ENCODE peak calls at places on chromosome 13, in six cellular contexts. W is A549, B is ascending aorta, K is GM20000, Y is neural crest cell, R is IMR-90. G is an unnamed sample.

GRCh38 chr13:109998808-109999528 is 212.6 kb upstream of the IRS2 start:
- DNase-seq in W (peak; percentile 80), B (no peak), K (no peak), Y (no peak), R (peak; percentile 95), G (no peak)

GRCh38 chr13:114149774-114150740 is 17.6 kb upstream of the RASA3 start:
- DNase-seq in W (no peak), B (no peak), K (no peak), Y (no peak), R (no peak), G (no peak)

GRCh38 chr13:44415815-44416214 is 42.2 kb downstream of the SERP2 start:
- DNase-seq in W (no peak), B (no peak), K (no peak), Y (no peak), R (no peak), G (no peak)

GRCh38 chr13:109180905-109181425 is 551.6 kb downstream of the MYO16 start:
- DNase-seq in W (no peak), B (no peak), K (no peak), Y (peak; percentile 16), R (peak; percentile 90), G (no peak)

GRCh38 chr13:113420833-113421600 is 32.3 kb downstream of the ADPRHL1 start:
- DNase-seq in W (peak; percentile 27), B (no peak), K (no peak), Y (no peak), R (no peak), G (no peak)

GRCh38 chr13:49213539-49213938 is 6.6 kb upstream of the MLNR start:
- DNase-seq in W (no peak), B (no peak), K (no peak), Y (no peak), R (no peak), G (no peak)

GRCh38 chr13:59340581-59340980 is 823.1 kb downstream of the DIAPH3 start:
- DNase-seq in W (no peak), B (no peak), K (no peak), Y (no peak), R (no peak), G (no peak)

GRCh38 chr13:42883771-42884170 is 102.4 kb downstream of the FAM216B start:
- DNase-seq in W (no peak), B (no peak), K (no peak), Y (no peak), R (peak; percentile 33), G (no peak)

GRCh38 chr13:114088863-114089262 is 43.6 kb downstream of the RASA3 start:
- DNase-seq in W (no peak), B (peak; percentile 40), K (no peak), Y (no peak), R (no peak), G (no peak)

GRCh38 chr13:41562083-41562482 is 104.7 kb downstream of the RGCC start:
- DNase-seq in W (no peak), B (no peak), K (no peak), Y (no peak), R (peak; percentile 92), G (no peak)

GRCh38 chr13:33284016-33284415 is 1.5 kb downstream of the STARD13 start:
- DNase-seq in W (no peak), B (no peak), K (no peak), Y (no peak), R (peak; percentile 65), G (no peak)

GRCh38 chr13:68808456-68808855 is 1299.2 kb upstream of the ATXN8OS start:
- DNase-seq in W (no peak), B (no peak), K (no peak), Y (no peak), R (no peak), G (no peak)

GRCh38 chr13:50735071-50735470 is 108.4 kb downstream of the DLEU7 start:
- DNase-seq in W (no peak), B (no peak), K (no peak), Y (no peak), R (no peak), G (no peak)

GRCh38 chr13:27830010-27830409 is 37.7 kb downstream of the GSX1 start:
- DNase-seq in W (peak; percentile 33), B (no peak), K (peak; percentile 82), Y (peak; percentile 67), R (no peak), G (peak; percentile 51)

GRCh38 chr13:75101997-75102720 is 379.8 kb downstream of the TBC1D4 start:
- DNase-seq in W (no peak), B (no peak), K (no peak), Y (no peak), R (peak; percentile 6), G (no peak)

GRCh38 chr13:40608308-40608707 is 58.1 kb downstream of the FOXO1 start:
- DNase-seq in W (no peak), B (no peak), K (no peak), Y (no peak), R (no peak), G (no peak)

GRCh38 chr13:113591750-113592149 is 7.2 kb downstream of the TFDP1 start:
- DNase-seq in W (no peak), B (peak; percentile 19), K (no peak), Y (no peak), R (no peak), G (no peak)

GRCh38 chr13:59951011-59951410 is 212.7 kb downstream of the DIAPH3 start:
- DNase-seq in W (no peak), B (no peak), K (no peak), Y (no peak), R (no peak), G (no peak)

GRCh38 chr13:44303681-44304432 is 69.8 kb upstream of the SERP2 start:
- DNase-seq in W (no peak), B (peak; percentile 83), K (no peak), Y (no peak), R (no peak), G (no peak)

GRCh38 chr13:59247166-59247565 is 916.6 kb downstream of the DIAPH3 start:
- DNase-seq in W (no peak), B (no peak), K (no peak), Y (no peak), R (no peak), G (no peak)

GRCh38 chr13:94248454-94249233 is 230.8 kb downstream of the DCT start:
- DNase-seq in W (no peak), B (no peak), K (no peak), Y (no peak), R (peak; percentile 31), G (no peak)

GRCh38 chr13:20609145-20609544 is 42.2 kb downstream of the IFT88 start:
- DNase-seq in W (no peak), B (no peak), K (no peak), Y (no peak), R (peak; percentile 94), G (no peak)

GRCh38 chr13:59721889-59722579 is 441.7 kb downstream of the DIAPH3 start:
- DNase-seq in W (no peak), B (no peak), K (no peak), Y (no peak), R (no peak), G (no peak)

GRCh38 chr13:25778808-25779207 is 273.0 kb downstream of the SHISA2 start:
- DNase-seq in W (no peak), B (no peak), K (no peak), Y (no peak), R (no peak), G (no peak)

GRCh38 chr13:23921451-23921888 is 24.2 kb upstream of the C1QTNF9B start:
- DNase-seq in W (no peak), B (no peak), K (peak; percentile 44), Y (peak; percentile 38), R (peak; percentile 66), G (peak; percentile 13)

GRCh38 chr13:83773961-83774360 is 108.3 kb downstream of the SLITRK1 start:
- DNase-seq in W (no peak), B (no peak), K (no peak), Y (no peak), R (peak; percentile 17), G (no peak)

GRCh38 chr13:97266328-97266727 is 44.2 kb downstream of the MBNL2 start:
- DNase-seq in W (no peak), B (no peak), K (no peak), Y (no peak), R (no peak), G (no peak)

GRCh38 chr13:45781553-45782326 is 69.8 kb downstream of the SIAH3 start:
- DNase-seq in W (no peak), B (no peak), K (no peak), Y (no peak), R (no peak), G (peak; percentile 6)

GRCh38 chr13:77729502-77730221 is 32.2 kb downstream of the SLAIN1 start:
- DNase-seq in W (no peak), B (no peak), K (peak; percentile 45), Y (no peak), R (no peak), G (peak; percentile 71)

GRCh38 chr13:113802761-113803160 is 43.7 kb downstream of the TMEM255B start:
- DNase-seq in W (no peak), B (peak; percentile 58), K (no peak), Y (no peak), R (no peak), G (no peak)

GRCh38 chr13:112998506-112999280 is 29.7 kb downstream of the MCF2L start:
- DNase-seq in W (no peak), B (no peak), K (no peak), Y (no peak), R (no peak), G (no peak)

GRCh38 chr13:113283904-113284303 is 13.1 kb upstream of the LAMP1 start:
- DNase-seq in W (no peak), B (no peak), K (no peak), Y (no peak), R (no peak), G (no peak)

GRCh38 chr13:111948281-111948680 is 118.7 kb upstream of the SOX1 start:
- DNase-seq in W (no peak), B (no peak), K (no peak), Y (no peak), R (no peak), G (no peak)
- TF ChIP-seq CTCF in W (no peak), B (no peak), K (no peak), Y (no peak), R (no peak), G (no peak)

GRCh38 chr13:99386911-99387788 is 80.0 kb upstream of the GPR183 start:
- DNase-seq in W (peak; percentile 29), B (peak; percentile 74), K (peak; percentile 81), Y (peak; percentile 39), R (no peak), G (peak; percentile 92)
- TF ChIP-seq CTCF in W (peak; percentile 36), B (peak; percentile 43), K (peak; percentile 85), Y (peak; percentile 59), R (peak; percentile 43), G (peak; percentile 99)

GRCh38 chr13:100089633-100090032 is 740 bp downstream of the PCCA start:
- DNase-seq in W (no peak), B (no peak), K (peak; percentile 43), Y (no peak), R (peak; percentile 34), G (peak; percentile 7)

GRCh38 chr13:100088282-100088647 is 628 bp upstream of the PCCA start:
- DNase-seq in W (no peak), B (no peak), K (no peak), Y (no peak), R (no peak), G (no peak)

GRCh38 chr13:100090861-100091260 is 2.0 kb downstream of the PCCA start:
- DNase-seq in W (no peak), B (no peak), K (no peak), Y (no peak), R (no peak), G (no peak)

GRCh38 chr13:100088648-100089601 is at the start of gene PCCA:
- DNase-seq in W (peak; percentile 92), B (peak; percentile 96), K (peak; percentile 97), Y (peak; percentile 98), R (peak; percentile 89), G (peak; percentile 88)
- TF ChIP-seq CTCF in W (no peak), B (no peak), K (no peak), Y (no peak), R (no peak), G (no peak)

GRCh38 chr13:29418026-29418425 is 177.5 kb downstream of the SLC7A1 start:
- DNase-seq in W (no peak), B (no peak), K (no peak), Y (no peak), R (no peak), G (no peak)
- TF ChIP-seq CTCF in W (no peak), B (no peak), K (no peak), Y (peak; percentile 33), R (no peak), G (no peak)

G was measured in activated CD8-positive, alpha-beta T cell treated with anti-CD3 and anti-CD28 coated beads for 36 hours.